ENCODE peak calls at places on chromosomes 13 and 19, in five cellular contexts. L is epithelial cell of esophagus, Q is left ventricle myocardium inferior, G is breast epithelium, C is ascending aorta. N is an unnamed sample.

GRCh38 chr13:33775339-33776108 is 42.4 kb upstream of the RFC3 start:
- DNase-seq in L (no peak), C (no peak), G (no peak), Q (no peak), N (no peak)

GRCh38 chr19:49848938-49849337 is 2.0 kb upstream of the PTOV1 start:
- DNase-seq in C (no peak), G (no peak), L (no peak), Q (no peak), N (no peak)

GRCh38 chr13:98752111-98752941 is at the start of gene SLC15A1:
- DNase-seq in Q (no peak), L (no peak), G (no peak), C (no peak), N (no peak)

GRCh38 chr19:15109768-15110417 is 2.7 kb downstream of the SYDE1 start:
- DNase-seq in G (no peak), L (no peak), Q (no peak), C (no peak), N (no peak)

GRCh38 chr13:30463820-30464495 is 1.8 kb downstream of the HMGB1 start:
- DNase-seq in Q (peak; percentile 56), C (no peak), G (peak; percentile 54), L (peak; percentile 54), N (peak; percentile 65)

GRCh38 chr13:76783798-76784197 is 102.4 kb downstream of the KCTD12 start:
- DNase-seq in L (peak; percentile 30), Q (no peak), C (no peak), G (no peak), N (peak; percentile 64)

GRCh38 chr13:94435604-94436226 is 43.8 kb downstream of the DCT start:
- DNase-seq in L (peak; percentile 61), C (no peak), G (no peak), Q (no peak), N (peak; percentile 55)

GRCh38 chr19:14758816-14759215 is 19.5 kb downstream of the ADGRE2 start:
- DNase-seq in Q (no peak), C (no peak), L (peak; percentile 44), G (peak; percentile 42), N (peak; percentile 59)

GRCh38 chr13:31947105-31947504 is 84.5 kb upstream of the FRY start:
- DNase-seq in C (no peak), G (no peak), Q (no peak), L (no peak), N (peak; percentile 18)

GRCh38 chr19:7681336-7682174 is 922 bp downstream of the TRAPPC5 start:
- DNase-seq in C (peak; percentile 39), G (peak; percentile 80), L (peak; percentile 84), Q (peak; percentile 66), N (peak; percentile 86)

GRCh38 chr13:68099616-68100015 is 869.5 kb upstream of the PCDH9 start:
- DNase-seq in L (peak; percentile 79), G (no peak), Q (no peak), C (no peak), N (peak; percentile 73)

GRCh38 chr19:51546650-51547396 is 15.4 kb upstream of the SIGLEC6 start:
- DNase-seq in Q (no peak), L (no peak), C (no peak), G (no peak), N (no peak)

GRCh38 chr13:39321578-39321977 is 281.4 kb downstream of the LHFPL6 start:
- DNase-seq in L (peak; percentile 45), Q (no peak), C (no peak), G (no peak), N (peak; percentile 57)

GRCh38 chr19:50705422-50706019 is 14.1 kb downstream of the SHANK1 start:
- DNase-seq in G (no peak), C (no peak), L (peak; percentile 34), Q (no peak), N (peak; percentile 61)

GRCh38 chr13:52784591-52785340 is 45.1 kb upstream of the CNMD start:
- DNase-seq in L (no peak), G (no peak), Q (no peak), C (no peak), N (no peak)

GRCh38 chr13:65868106-65868505 is 1362.0 kb downstream of the PCDH9 start:
- DNase-seq in G (no peak), L (no peak), Q (no peak), C (no peak), N (no peak)

GRCh38 chr19:37304190-37304883 is 66.6 kb upstream of the ZNF527 start:
- DNase-seq in G (no peak), L (no peak), C (no peak), Q (peak; percentile 68), N (no peak)

GRCh38 chr19:52638601-52639000 is 446 bp upstream of the ZNF83 start:
- DNase-seq in Q (peak; percentile 22), L (no peak), C (peak; percentile 9), G (no peak), N (no peak)

GRCh38 chr19:58380037-58380735 is 644 bp downstream of the ZNF837 start:
- DNase-seq in G (no peak), C (no peak), L (peak; percentile 11), Q (no peak), N (no peak)

GRCh38 chr13:113629814-113630213 is 28.2 kb downstream of the ATP4B start:
- DNase-seq in L (no peak), G (peak; percentile 37), C (no peak), Q (peak; percentile 11), N (no peak)

GRCh38 chr13:26946675-26947342 is 186.2 kb upstream of the GPR12 start:
- DNase-seq in L (peak; percentile 63), Q (no peak), G (no peak), C (no peak), N (peak; percentile 59)

GRCh38 chr19:43784981-43785808 is 4.4 kb upstream of the KCNN4 start:
- DNase-seq in C (no peak), Q (no peak), L (peak; percentile 79), G (no peak), N (peak; percentile 89)

DNA sequence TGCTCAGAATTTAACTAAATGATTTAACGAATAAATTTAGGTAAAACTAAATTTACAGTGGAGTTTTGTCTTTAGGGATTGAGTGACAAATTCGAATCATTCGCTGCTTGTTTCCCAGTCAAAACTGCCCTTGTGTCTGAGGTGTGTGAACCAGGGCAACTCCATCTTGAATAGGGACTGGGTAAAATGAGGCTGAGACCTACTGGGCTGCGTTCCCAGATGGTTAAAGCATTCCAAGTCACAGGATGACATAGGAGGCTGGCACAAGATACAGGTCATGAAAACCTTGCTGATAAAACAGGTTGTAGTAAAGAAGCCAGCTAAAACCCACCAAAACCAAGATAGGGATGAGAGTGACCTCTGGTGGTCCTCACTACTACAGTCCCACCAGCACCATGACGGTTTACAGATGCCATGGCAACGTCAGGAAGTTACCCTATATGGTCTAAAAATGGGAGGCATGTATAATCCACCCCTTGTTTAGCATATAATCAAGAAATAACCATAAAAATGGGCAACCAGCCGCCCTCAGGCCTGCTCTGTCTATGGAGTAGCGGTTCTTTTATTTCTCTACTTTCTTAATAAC is 10.2 kb upstream of the ANKRD10 start:
- DNase-seq in L (no peak), G (no peak), C (no peak), Q (no peak), N (no peak)
- TF ChIP-seq CTCF in L (no peak), G (no peak), C (no peak), Q (peak; percentile 32), N (no peak)

GRCh38 chr19:11380653-11381534 is 3.2 kb downstream of the EPOR start:
- DNase-seq in G (peak; percentile 97), Q (peak; percentile 96), C (peak; percentile 88), L (peak; percentile 98), N (peak; percentile 99)

GRCh38 chr19:11382898-11383705 is 1.0 kb downstream of the EPOR start:
- DNase-seq in C (no peak), Q (peak; percentile 60), L (peak; percentile 30), G (no peak), N (no peak)

GRCh38 chr19:11379857-11380350 is 4.2 kb downstream of the EPOR start:
- DNase-seq in L (no peak), C (no peak), G (no peak), Q (no peak), N (no peak)

GRCh38 chr19:11383706-11384048 is 437 bp downstream of the EPOR start:
- DNase-seq in C (no peak), G (no peak), Q (no peak), L (no peak), N (no peak)

DNA sequence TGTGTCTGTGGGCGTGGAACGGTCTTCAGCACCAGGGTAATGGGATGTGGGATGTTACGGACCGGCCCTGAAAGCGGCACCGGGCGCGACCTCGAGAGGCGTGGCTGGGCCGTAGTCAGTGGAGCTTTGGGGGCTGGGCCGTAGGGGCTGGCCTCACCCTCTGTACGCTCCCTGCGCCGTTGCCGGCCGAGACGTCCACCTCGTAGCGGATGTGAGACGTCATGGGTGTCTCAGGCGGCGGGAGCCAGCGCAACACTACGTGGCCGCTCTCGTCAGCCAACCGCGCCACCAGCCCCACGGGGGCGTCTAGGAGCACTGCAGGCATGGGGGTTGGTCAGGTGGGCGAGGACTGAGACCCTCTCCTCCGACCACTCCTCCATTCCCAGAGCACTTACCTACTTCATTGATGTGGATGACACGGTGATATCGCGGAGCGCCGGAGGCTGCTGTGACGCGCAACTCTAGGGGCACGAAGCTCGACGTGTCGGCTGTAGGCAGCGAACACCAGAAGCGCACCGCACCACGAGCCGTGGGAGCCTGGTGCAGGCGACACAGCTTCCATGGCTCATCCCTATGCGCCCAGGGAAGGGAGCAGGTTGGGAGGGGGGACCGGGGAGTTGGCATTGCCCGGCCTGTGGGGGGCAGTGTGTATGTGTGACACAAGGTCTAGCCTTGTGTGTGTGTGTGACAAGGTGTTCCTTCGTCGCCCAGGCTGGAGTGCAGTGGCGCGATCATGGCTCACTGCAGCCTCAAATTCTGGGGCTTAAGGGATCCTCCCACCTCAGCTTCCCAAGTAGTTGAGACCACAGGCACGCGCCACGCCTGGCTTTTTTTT is 2.4 kb downstream of the EPOR start:
- DNase-seq in C (peak; percentile 59), G (no peak), Q (peak; percentile 76), L (peak; percentile 89), N (peak; percentile 94)
- TF ChIP-seq CTCF in C (no peak), G (no peak), Q (no peak), L (peak; percentile 19), N (peak; percentile 22)

DNA sequence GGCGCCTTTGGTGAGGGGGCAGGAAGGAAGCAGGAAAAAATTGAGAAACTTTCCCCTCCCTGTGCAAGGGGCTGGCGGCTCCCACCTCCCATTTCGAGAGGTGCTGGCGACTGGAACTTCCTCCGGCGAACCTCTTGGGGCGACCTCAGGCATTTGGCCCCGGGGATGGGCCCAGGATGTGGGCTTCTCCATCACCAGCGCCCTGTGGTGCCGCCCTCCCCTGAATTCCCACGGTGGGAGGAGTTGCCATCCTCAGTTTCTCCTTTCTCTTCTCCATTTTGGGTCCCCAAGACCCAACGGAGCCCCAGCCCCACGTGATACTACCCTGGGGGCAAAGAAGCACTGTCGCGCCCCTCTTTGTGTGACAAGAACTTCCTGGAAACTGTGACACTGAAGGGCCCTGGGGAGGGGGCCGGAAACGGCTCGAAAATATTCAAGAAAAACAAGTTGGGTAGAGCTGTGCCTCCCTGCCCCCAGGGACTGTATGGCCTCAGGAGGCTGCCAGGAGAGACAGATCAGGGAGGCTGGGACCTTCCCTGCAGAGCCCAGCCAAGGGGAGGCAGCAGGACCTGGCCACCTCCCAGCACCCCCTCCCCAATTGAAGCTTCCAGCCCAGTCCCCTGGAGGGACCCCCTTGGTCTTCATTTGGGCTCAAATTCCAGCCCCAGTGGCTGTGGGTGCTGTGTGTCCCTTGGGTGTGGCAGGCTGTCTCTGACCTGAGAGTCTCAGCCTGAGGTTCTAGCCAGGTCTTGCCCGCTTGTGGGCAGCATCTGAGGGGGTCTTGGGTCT is 16.2 kb upstream of the AP1M2 start:
- DNase-seq in C (peak; percentile 15), Q (peak; percentile 39), L (no peak), G (peak; percentile 59), N (no peak)
- TF ChIP-seq CTCF in C (no peak), Q (peak; percentile 13), L (no peak), G (no peak), N (no peak)

DNA sequence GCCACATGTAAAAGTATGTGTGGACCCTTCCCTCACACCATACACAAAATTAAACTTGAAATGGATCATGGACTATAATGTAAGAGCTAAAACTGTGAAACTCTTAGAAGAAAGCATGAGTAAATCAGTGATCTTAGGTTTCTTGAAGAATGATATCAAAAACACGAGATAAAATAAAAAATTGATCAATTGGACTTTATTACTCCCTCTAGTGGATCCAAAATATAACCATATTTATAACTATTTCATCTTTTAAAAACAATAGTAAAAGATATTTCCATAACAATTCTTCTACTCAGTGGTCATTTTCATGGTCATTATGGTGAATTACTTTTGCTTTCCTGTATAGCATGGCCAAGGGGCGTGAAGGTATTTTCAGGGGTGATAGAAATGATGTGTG is 174.6 kb upstream of the LSM14A start:
- DNase-seq in Q (no peak), G (no peak), C (no peak), L (no peak), N (no peak)
- TF ChIP-seq CTCF in Q (peak; percentile 22), G (no peak), C (peak; percentile 11), L (no peak), N (no peak)

N was measured in MCF 10A.